ENCODE peak calls at places on chromosomes 16 and 17, in six cellular contexts. One of them, this sample, is unnamed.
A peak's percentile ranks its signal among the peaks of the same experiment; 100 is the strongest.

GRCh38 chr17:73349138-73349537 is 37.3 kb upstream of the CDC42EP4 start:
- DNase-seq in activated T-cell treated with anti-CD3 and anti-CD28 coated beads, Interleukin-2, amount 50 U/mL, for 72 hours: no peak
- DNase-seq in glutamatergic neuron: no peak
- DNase-seq in stimulated activated CD8-positive, alpha-beta memory T cell treated with anti-CD3 and anti-CD28 coated beads, Interleukin-2, amount 100 ng/mL, for 48 hours: no peak
- DNase-seq in HT1080: no peak
- DNase-seq in AG10803: no peak
- DNase-seq in this sample: no peak

GRCh38 chr17:63944736-63945499 is 12.8 kb upstream of the CD79B start:
- DNase-seq in activated T-cell treated with anti-CD3 and anti-CD28 coated beads, Interleukin-2, amount 50 U/mL, for 72 hours: no peak
- DNase-seq in glutamatergic neuron: no peak
- DNase-seq in stimulated activated CD8-positive, alpha-beta memory T cell treated with anti-CD3 and anti-CD28 coated beads, Interleukin-2, amount 100 ng/mL, for 48 hours: no peak
- DNase-seq in HT1080: no peak
- DNase-seq in AG10803: no peak
- DNase-seq in this sample: no peak

GRCh38 chr17:12256380-12256995 is 235.8 kb downstream of the MAP2K4 start:
- DNase-seq in activated T-cell treated with anti-CD3 and anti-CD28 coated beads, Interleukin-2, amount 50 U/mL, for 72 hours: peak; percentile 6
- DNase-seq in glutamatergic neuron: peak; percentile 23
- DNase-seq in stimulated activated CD8-positive, alpha-beta memory T cell treated with anti-CD3 and anti-CD28 coated beads, Interleukin-2, amount 100 ng/mL, for 48 hours: no peak
- DNase-seq in HT1080: peak; percentile 17
- DNase-seq in AG10803: peak; percentile 65
- DNase-seq in this sample: peak; percentile 35

GRCh38 chr16:88569614-88569984 is 604 bp upstream of the ZC3H18 start:
- DNase-seq in activated T-cell treated with anti-CD3 and anti-CD28 coated beads, Interleukin-2, amount 50 U/mL, for 72 hours: no peak
- DNase-seq in glutamatergic neuron: no peak
- DNase-seq in stimulated activated CD8-positive, alpha-beta memory T cell treated with anti-CD3 and anti-CD28 coated beads, Interleukin-2, amount 100 ng/mL, for 48 hours: no peak
- DNase-seq in HT1080: no peak
- DNase-seq in AG10803: no peak
- DNase-seq in this sample: no peak

GRCh38 chr16:56610017-56610608 is 1.7 kb downstream of the MT2A start:
- DNase-seq in activated T-cell treated with anti-CD3 and anti-CD28 coated beads, Interleukin-2, amount 50 U/mL, for 72 hours: peak; percentile 84
- DNase-seq in glutamatergic neuron: no peak
- DNase-seq in stimulated activated CD8-positive, alpha-beta memory T cell treated with anti-CD3 and anti-CD28 coated beads, Interleukin-2, amount 100 ng/mL, for 48 hours: peak; percentile 61
- DNase-seq in HT1080: peak; percentile 88
- DNase-seq in AG10803: peak; percentile 89
- DNase-seq in this sample: no peak

GRCh38 chr17:65388911-65389310 is 172.5 kb downstream of the AXIN2 start:
- DNase-seq in activated T-cell treated with anti-CD3 and anti-CD28 coated beads, Interleukin-2, amount 50 U/mL, for 72 hours: no peak
- DNase-seq in glutamatergic neuron: no peak
- DNase-seq in stimulated activated CD8-positive, alpha-beta memory T cell treated with anti-CD3 and anti-CD28 coated beads, Interleukin-2, amount 100 ng/mL, for 48 hours: no peak
- DNase-seq in HT1080: no peak
- DNase-seq in AG10803: peak; percentile 89
- DNase-seq in this sample: no peak

GRCh38 chr17:76498886-76499667 is 2.1 kb downstream of the RHBDF2 start:
- DNase-seq in activated T-cell treated with anti-CD3 and anti-CD28 coated beads, Interleukin-2, amount 50 U/mL, for 72 hours: no peak
- DNase-seq in glutamatergic neuron: no peak
- DNase-seq in stimulated activated CD8-positive, alpha-beta memory T cell treated with anti-CD3 and anti-CD28 coated beads, Interleukin-2, amount 100 ng/mL, for 48 hours: no peak
- DNase-seq in HT1080: peak; percentile 46
- DNase-seq in AG10803: no peak
- DNase-seq in this sample: no peak

GRCh38 chr17:51298508-51299371 is 38.4 kb downstream of the UTP18 start:
- DNase-seq in activated T-cell treated with anti-CD3 and anti-CD28 coated beads, Interleukin-2, amount 50 U/mL, for 72 hours: no peak
- DNase-seq in glutamatergic neuron: no peak
- DNase-seq in stimulated activated CD8-positive, alpha-beta memory T cell treated with anti-CD3 and anti-CD28 coated beads, Interleukin-2, amount 100 ng/mL, for 48 hours: no peak
- DNase-seq in HT1080: no peak
- DNase-seq in AG10803: peak; percentile 56
- DNase-seq in this sample: no peak

GRCh38 chr16:12532871-12533610 is 270.6 kb downstream of the CPPED1 start:
- DNase-seq in activated T-cell treated with anti-CD3 and anti-CD28 coated beads, Interleukin-2, amount 50 U/mL, for 72 hours: peak; percentile 69
- DNase-seq in glutamatergic neuron: no peak
- DNase-seq in stimulated activated CD8-positive, alpha-beta memory T cell treated with anti-CD3 and anti-CD28 coated beads, Interleukin-2, amount 100 ng/mL, for 48 hours: no peak
- DNase-seq in HT1080: no peak
- DNase-seq in AG10803: no peak
- DNase-seq in this sample: no peak

GRCh38 chr17:29710891-29711418 is 88.2 kb upstream of the CORO6 start:
- DNase-seq in activated T-cell treated with anti-CD3 and anti-CD28 coated beads, Interleukin-2, amount 50 U/mL, for 72 hours: no peak
- DNase-seq in glutamatergic neuron: no peak
- DNase-seq in stimulated activated CD8-positive, alpha-beta memory T cell treated with anti-CD3 and anti-CD28 coated beads, Interleukin-2, amount 100 ng/mL, for 48 hours: no peak
- DNase-seq in HT1080: no peak
- DNase-seq in AG10803: peak; percentile 75
- DNase-seq in this sample: no peak

GRCh38 chr16:66618588-66618987 is 14.1 kb downstream of the CMTM3 start:
- DNase-seq in activated T-cell treated with anti-CD3 and anti-CD28 coated beads, Interleukin-2, amount 50 U/mL, for 72 hours: no peak
- DNase-seq in glutamatergic neuron: no peak
- DNase-seq in stimulated activated CD8-positive, alpha-beta memory T cell treated with anti-CD3 and anti-CD28 coated beads, Interleukin-2, amount 100 ng/mL, for 48 hours: no peak
- DNase-seq in HT1080: peak; percentile 94
- DNase-seq in AG10803: peak; percentile 98
- DNase-seq in this sample: no peak

GRCh38 chr17:72151565-72152391 is 31.0 kb downstream of the SOX9 start:
- DNase-seq in activated T-cell treated with anti-CD3 and anti-CD28 coated beads, Interleukin-2, amount 50 U/mL, for 72 hours: no peak
- DNase-seq in glutamatergic neuron: no peak
- DNase-seq in stimulated activated CD8-positive, alpha-beta memory T cell treated with anti-CD3 and anti-CD28 coated beads, Interleukin-2, amount 100 ng/mL, for 48 hours: no peak
- DNase-seq in HT1080: peak; percentile 74
- DNase-seq in AG10803: peak; percentile 63
- DNase-seq in this sample: no peak

GRCh38 chr17:72358465-72358864 is 237.6 kb downstream of the SOX9 start:
- DNase-seq in activated T-cell treated with anti-CD3 and anti-CD28 coated beads, Interleukin-2, amount 50 U/mL, for 72 hours: no peak
- DNase-seq in glutamatergic neuron: no peak
- DNase-seq in stimulated activated CD8-positive, alpha-beta memory T cell treated with anti-CD3 and anti-CD28 coated beads, Interleukin-2, amount 100 ng/mL, for 48 hours: no peak
- DNase-seq in HT1080: peak; percentile 85
- DNase-seq in AG10803: peak; percentile 88
- DNase-seq in this sample: no peak

GRCh38 chr17:79845601-79845949 is 6.3 kb upstream of the CBX4 start:
- DNase-seq in activated T-cell treated with anti-CD3 and anti-CD28 coated beads, Interleukin-2, amount 50 U/mL, for 72 hours: no peak
- DNase-seq in glutamatergic neuron: no peak
- DNase-seq in stimulated activated CD8-positive, alpha-beta memory T cell treated with anti-CD3 and anti-CD28 coated beads, Interleukin-2, amount 100 ng/mL, for 48 hours: no peak
- DNase-seq in HT1080: no peak
- DNase-seq in AG10803: peak; percentile 22
- DNase-seq in this sample: no peak

GRCh38 chr16:24997665-24998064 is 17.5 kb downstream of the ARHGAP17 start:
- DNase-seq in activated T-cell treated with anti-CD3 and anti-CD28 coated beads, Interleukin-2, amount 50 U/mL, for 72 hours: no peak
- DNase-seq in glutamatergic neuron: no peak
- DNase-seq in stimulated activated CD8-positive, alpha-beta memory T cell treated with anti-CD3 and anti-CD28 coated beads, Interleukin-2, amount 100 ng/mL, for 48 hours: no peak
- DNase-seq in HT1080: no peak
- DNase-seq in AG10803: no peak
- DNase-seq in this sample: no peak

GRCh38 chr17:35568561-35568960 is 7.9 kb upstream of the SLFN14 start:
- DNase-seq in activated T-cell treated with anti-CD3 and anti-CD28 coated beads, Interleukin-2, amount 50 U/mL, for 72 hours: peak; percentile 41
- DNase-seq in glutamatergic neuron: no peak
- DNase-seq in stimulated activated CD8-positive, alpha-beta memory T cell treated with anti-CD3 and anti-CD28 coated beads, Interleukin-2, amount 100 ng/mL, for 48 hours: no peak
- DNase-seq in HT1080: peak; percentile 35
- DNase-seq in AG10803: peak; percentile 40
- DNase-seq in this sample: no peak

GRCh38 chr16:81620796-81621195 is 158.3 kb upstream of the PLCG2 start:
- DNase-seq in activated T-cell treated with anti-CD3 and anti-CD28 coated beads, Interleukin-2, amount 50 U/mL, for 72 hours: no peak
- DNase-seq in glutamatergic neuron: no peak
- DNase-seq in stimulated activated CD8-positive, alpha-beta memory T cell treated with anti-CD3 and anti-CD28 coated beads, Interleukin-2, amount 100 ng/mL, for 48 hours: no peak
- DNase-seq in HT1080: no peak
- DNase-seq in AG10803: no peak
- DNase-seq in this sample: no peak

GRCh38 chr17:19728114-19728495 is 11.7 kb upstream of the SLC47A2 start:
- DNase-seq in activated T-cell treated with anti-CD3 and anti-CD28 coated beads, Interleukin-2, amount 50 U/mL, for 72 hours: no peak
- DNase-seq in glutamatergic neuron: no peak
- DNase-seq in stimulated activated CD8-positive, alpha-beta memory T cell treated with anti-CD3 and anti-CD28 coated beads, Interleukin-2, amount 100 ng/mL, for 48 hours: no peak
- DNase-seq in HT1080: no peak
- DNase-seq in AG10803: peak; percentile 97
- DNase-seq in this sample: no peak

GRCh38 chr17:14873540-14873939 is 391.6 kb downstream of the PMP22 start:
- DNase-seq in activated T-cell treated with anti-CD3 and anti-CD28 coated beads, Interleukin-2, amount 50 U/mL, for 72 hours: no peak
- DNase-seq in glutamatergic neuron: no peak
- DNase-seq in stimulated activated CD8-positive, alpha-beta memory T cell treated with anti-CD3 and anti-CD28 coated beads, Interleukin-2, amount 100 ng/mL, for 48 hours: no peak
- DNase-seq in HT1080: no peak
- DNase-seq in AG10803: no peak
- DNase-seq in this sample: no peak

GRCh38 chr16:57668630-57669475 is 747 bp downstream of the ADGRG3 start:
- DNase-seq in activated T-cell treated with anti-CD3 and anti-CD28 coated beads, Interleukin-2, amount 50 U/mL, for 72 hours: no peak
- DNase-seq in glutamatergic neuron: no peak
- DNase-seq in stimulated activated CD8-positive, alpha-beta memory T cell treated with anti-CD3 and anti-CD28 coated beads, Interleukin-2, amount 100 ng/mL, for 48 hours: no peak
- DNase-seq in HT1080: no peak
- DNase-seq in AG10803: no peak
- DNase-seq in this sample: no peak

GRCh38 chr16:57289391-57290257 is 5.2 kb upstream of the PLLP start:
- DNase-seq in activated T-cell treated with anti-CD3 and anti-CD28 coated beads, Interleukin-2, amount 50 U/mL, for 72 hours: no peak
- DNase-seq in glutamatergic neuron: no peak
- DNase-seq in stimulated activated CD8-positive, alpha-beta memory T cell treated with anti-CD3 and anti-CD28 coated beads, Interleukin-2, amount 100 ng/mL, for 48 hours: no peak
- DNase-seq in HT1080: peak; percentile 41
- DNase-seq in AG10803: no peak
- DNase-seq in this sample: no peak

GRCh38 chr16:87602005-87602790 is at the start of gene JPH3:
- DNase-seq in activated T-cell treated with anti-CD3 and anti-CD28 coated beads, Interleukin-2, amount 50 U/mL, for 72 hours: no peak
- DNase-seq in glutamatergic neuron: peak; percentile 48
- DNase-seq in stimulated activated CD8-positive, alpha-beta memory T cell treated with anti-CD3 and anti-CD28 coated beads, Interleukin-2, amount 100 ng/mL, for 48 hours: no peak
- DNase-seq in HT1080: no peak
- DNase-seq in AG10803: no peak
- DNase-seq in this sample: peak; percentile 58

GRCh38 chr16:88390760-88391496 is 8.2 kb downstream of the ZNF469 start:
- DNase-seq in activated T-cell treated with anti-CD3 and anti-CD28 coated beads, Interleukin-2, amount 50 U/mL, for 72 hours: no peak
- DNase-seq in glutamatergic neuron: no peak
- DNase-seq in stimulated activated CD8-positive, alpha-beta memory T cell treated with anti-CD3 and anti-CD28 coated beads, Interleukin-2, amount 100 ng/mL, for 48 hours: no peak
- DNase-seq in HT1080: no peak
- DNase-seq in AG10803: no peak
- DNase-seq in this sample: no peak

GRCh38 chr16:4317471-4318170 is 1.8 kb downstream of the GLIS2 start:
- DNase-seq in activated T-cell treated with anti-CD3 and anti-CD28 coated beads, Interleukin-2, amount 50 U/mL, for 72 hours: no peak
- DNase-seq in glutamatergic neuron: peak; percentile 58
- DNase-seq in stimulated activated CD8-positive, alpha-beta memory T cell treated with anti-CD3 and anti-CD28 coated beads, Interleukin-2, amount 100 ng/mL, for 48 hours: no peak
- DNase-seq in HT1080: no peak
- DNase-seq in AG10803: no peak
- DNase-seq in this sample: peak; percentile 65

GRCh38 chr16:49439676-49440075 is 66.1 kb downstream of the C16orf78 start:
- DNase-seq in activated T-cell treated with anti-CD3 and anti-CD28 coated beads, Interleukin-2, amount 50 U/mL, for 72 hours: no peak
- DNase-seq in glutamatergic neuron: no peak
- DNase-seq in stimulated activated CD8-positive, alpha-beta memory T cell treated with anti-CD3 and anti-CD28 coated beads, Interleukin-2, amount 100 ng/mL, for 48 hours: no peak
- DNase-seq in HT1080: no peak
- DNase-seq in AG10803: no peak
- DNase-seq in this sample: no peak

GRCh38 chr16:50718061-50718760 is 23.7 kb upstream of the CYLD start:
- DNase-seq in activated T-cell treated with anti-CD3 and anti-CD28 coated beads, Interleukin-2, amount 50 U/mL, for 72 hours: no peak
- DNase-seq in glutamatergic neuron: no peak
- DNase-seq in stimulated activated CD8-positive, alpha-beta memory T cell treated with anti-CD3 and anti-CD28 coated beads, Interleukin-2, amount 100 ng/mL, for 48 hours: no peak
- DNase-seq in HT1080: peak; percentile 81
- DNase-seq in AG10803: peak; percentile 50
- DNase-seq in this sample: no peak

GRCh38 chr16:31064882-31065461 is 9.1 kb downstream of the ZNF668 start:
- DNase-seq in activated T-cell treated with anti-CD3 and anti-CD28 coated beads, Interleukin-2, amount 50 U/mL, for 72 hours: no peak
- DNase-seq in glutamatergic neuron: peak; percentile 67
- DNase-seq in stimulated activated CD8-positive, alpha-beta memory T cell treated with anti-CD3 and anti-CD28 coated beads, Interleukin-2, amount 100 ng/mL, for 48 hours: no peak
- DNase-seq in HT1080: peak; percentile 75
- DNase-seq in AG10803: peak; percentile 97
- DNase-seq in this sample: no peak

This sample was measured in nephron progenitor cell.